ENCODE peak calls at places on chromosome 12, in five cellular contexts. One of them, this sample, is unnamed.

GRCh38 chr12:121789233-121789781 is 4.2 kb downstream of the RHOF start:
- DNase-seq in stimulated activated CD8-positive, alpha-beta memory T cell treated with anti-CD3 and anti-CD28 coated beads, Interleukin-15, amount 100 ng/mL, for 24 hours: no peak
- DNase-seq in aorta: peak; percentile 67
- DNase-seq in small intestine: no peak
- DNase-seq in hepatic stellate cell: no peak
- DNase-seq in this sample: no peak

GRCh38 chr12:123384994-123385376 is 1.1 kb downstream of the KMT5A start:
- DNase-seq in stimulated activated CD8-positive, alpha-beta memory T cell treated with anti-CD3 and anti-CD28 coated beads, Interleukin-15, amount 100 ng/mL, for 24 hours: no peak
- DNase-seq in aorta: no peak
- DNase-seq in small intestine: no peak
- DNase-seq in hepatic stellate cell: peak; percentile 64
- DNase-seq in this sample: no peak

GRCh38 chr12:109863961-109864712 is 16.2 kb downstream of the GLTP start:
- DNase-seq in stimulated activated CD8-positive, alpha-beta memory T cell treated with anti-CD3 and anti-CD28 coated beads, Interleukin-15, amount 100 ng/mL, for 24 hours: no peak
- DNase-seq in aorta: no peak
- DNase-seq in small intestine: peak; percentile 60
- DNase-seq in hepatic stellate cell: peak; percentile 69
- DNase-seq in this sample: peak; percentile 86

GRCh38 chr12:131736807-131737484 is 26.1 kb downstream of the SFSWAP start:
- DNase-seq in stimulated activated CD8-positive, alpha-beta memory T cell treated with anti-CD3 and anti-CD28 coated beads, Interleukin-15, amount 100 ng/mL, for 24 hours: no peak
- DNase-seq in aorta: no peak
- DNase-seq in small intestine: no peak
- DNase-seq in hepatic stellate cell: peak; percentile 75
- DNase-seq in this sample: no peak

GRCh38 chr12:84814664-84815245 is 97.8 kb downstream of the SLC6A15 start:
- DNase-seq in stimulated activated CD8-positive, alpha-beta memory T cell treated with anti-CD3 and anti-CD28 coated beads, Interleukin-15, amount 100 ng/mL, for 24 hours: no peak
- DNase-seq in aorta: no peak
- DNase-seq in small intestine: no peak
- DNase-seq in hepatic stellate cell: no peak
- DNase-seq in this sample: no peak

GRCh38 chr12:74897425-74898211 is 312.0 kb downstream of the KCNC2 start:
- DNase-seq in stimulated activated CD8-positive, alpha-beta memory T cell treated with anti-CD3 and anti-CD28 coated beads, Interleukin-15, amount 100 ng/mL, for 24 hours: no peak
- DNase-seq in aorta: no peak
- DNase-seq in small intestine: peak; percentile 5
- DNase-seq in hepatic stellate cell: no peak
- DNase-seq in this sample: no peak

GRCh38 chr12:60194682-60195081 is 598.9 kb downstream of the SLC16A7 start:
- DNase-seq in stimulated activated CD8-positive, alpha-beta memory T cell treated with anti-CD3 and anti-CD28 coated beads, Interleukin-15, amount 100 ng/mL, for 24 hours: no peak
- DNase-seq in aorta: no peak
- DNase-seq in small intestine: no peak
- DNase-seq in hepatic stellate cell: no peak
- DNase-seq in this sample: no peak

GRCh38 chr12:14954269-14954668 is 7.1 kb downstream of the ARHGDIB start:
- DNase-seq in stimulated activated CD8-positive, alpha-beta memory T cell treated with anti-CD3 and anti-CD28 coated beads, Interleukin-15, amount 100 ng/mL, for 24 hours: no peak
- DNase-seq in aorta: no peak
- DNase-seq in small intestine: no peak
- DNase-seq in hepatic stellate cell: no peak
- DNase-seq in this sample: no peak

GRCh38 chr12:113242560-113242959 is 21.3 kb downstream of the TPCN1 start:
- DNase-seq in stimulated activated CD8-positive, alpha-beta memory T cell treated with anti-CD3 and anti-CD28 coated beads, Interleukin-15, amount 100 ng/mL, for 24 hours: no peak
- DNase-seq in aorta: no peak
- DNase-seq in small intestine: no peak
- DNase-seq in hepatic stellate cell: no peak
- DNase-seq in this sample: no peak

GRCh38 chr12:24756479-24757024 is 192.3 kb downstream of the BCAT1 start:
- DNase-seq in stimulated activated CD8-positive, alpha-beta memory T cell treated with anti-CD3 and anti-CD28 coated beads, Interleukin-15, amount 100 ng/mL, for 24 hours: no peak
- DNase-seq in aorta: no peak
- DNase-seq in small intestine: no peak
- DNase-seq in hepatic stellate cell: no peak
- DNase-seq in this sample: no peak

GRCh38 chr12:90631581-90631980 is 323.4 kb downstream of the CCER1 start:
- DNase-seq in stimulated activated CD8-positive, alpha-beta memory T cell treated with anti-CD3 and anti-CD28 coated beads, Interleukin-15, amount 100 ng/mL, for 24 hours: no peak
- DNase-seq in aorta: no peak
- DNase-seq in small intestine: no peak
- DNase-seq in hepatic stellate cell: no peak
- DNase-seq in this sample: no peak

GRCh38 chr12:42162198-42162597 is 17.5 kb upstream of the GXYLT1 start:
- DNase-seq in stimulated activated CD8-positive, alpha-beta memory T cell treated with anti-CD3 and anti-CD28 coated beads, Interleukin-15, amount 100 ng/mL, for 24 hours: no peak
- DNase-seq in aorta: no peak
- DNase-seq in small intestine: peak; percentile 68
- DNase-seq in hepatic stellate cell: no peak
- DNase-seq in this sample: no peak

GRCh38 chr12:92073123-92073522 is 72.5 kb downstream of the BTG1 start:
- DNase-seq in stimulated activated CD8-positive, alpha-beta memory T cell treated with anti-CD3 and anti-CD28 coated beads, Interleukin-15, amount 100 ng/mL, for 24 hours: no peak
- DNase-seq in aorta: no peak
- DNase-seq in small intestine: no peak
- DNase-seq in hepatic stellate cell: no peak
- DNase-seq in this sample: no peak

GRCh38 chr12:53324113-53324778 is 2.8 kb upstream of the AAAS start:
- DNase-seq in stimulated activated CD8-positive, alpha-beta memory T cell treated with anti-CD3 and anti-CD28 coated beads, Interleukin-15, amount 100 ng/mL, for 24 hours: no peak
- DNase-seq in aorta: peak; percentile 62
- DNase-seq in small intestine: peak; percentile 49
- DNase-seq in hepatic stellate cell: no peak
- DNase-seq in this sample: no peak

GRCh38 chr12:94867066-94867855 is 136.2 kb downstream of the NDUFA12 start:
- DNase-seq in stimulated activated CD8-positive, alpha-beta memory T cell treated with anti-CD3 and anti-CD28 coated beads, Interleukin-15, amount 100 ng/mL, for 24 hours: no peak
- DNase-seq in aorta: no peak
- DNase-seq in small intestine: no peak
- DNase-seq in hepatic stellate cell: peak; percentile 78
- DNase-seq in this sample: no peak

GRCh38 chr12:32115404-32116104 is 8.9 kb downstream of the BICD1 start:
- DNase-seq in stimulated activated CD8-positive, alpha-beta memory T cell treated with anti-CD3 and anti-CD28 coated beads, Interleukin-15, amount 100 ng/mL, for 24 hours: no peak
- DNase-seq in aorta: peak; percentile 93
- DNase-seq in small intestine: peak; percentile 12
- DNase-seq in hepatic stellate cell: peak; percentile 86
- DNase-seq in this sample: no peak

GRCh38 chr12:20125259-20125919 is 242.9 kb upstream of the PDE3A start:
- DNase-seq in stimulated activated CD8-positive, alpha-beta memory T cell treated with anti-CD3 and anti-CD28 coated beads, Interleukin-15, amount 100 ng/mL, for 24 hours: no peak
- DNase-seq in aorta: no peak
- DNase-seq in small intestine: no peak
- DNase-seq in hepatic stellate cell: no peak
- DNase-seq in this sample: no peak

GRCh38 chr12:46559311-46559710 is 186.7 kb upstream of the SLC38A2 start:
- DNase-seq in stimulated activated CD8-positive, alpha-beta memory T cell treated with anti-CD3 and anti-CD28 coated beads, Interleukin-15, amount 100 ng/mL, for 24 hours: no peak
- DNase-seq in aorta: no peak
- DNase-seq in small intestine: no peak
- DNase-seq in hepatic stellate cell: no peak
- DNase-seq in this sample: no peak

GRCh38 chr12:95724767-95725166 is 65.8 kb downstream of the NTN4 start:
- DNase-seq in stimulated activated CD8-positive, alpha-beta memory T cell treated with anti-CD3 and anti-CD28 coated beads, Interleukin-15, amount 100 ng/mL, for 24 hours: no peak
- DNase-seq in aorta: no peak
- DNase-seq in small intestine: no peak
- DNase-seq in hepatic stellate cell: no peak
- DNase-seq in this sample: no peak

This sample was measured in amygdala.